ENCODE peak calls at places on chromosomes 5 and 9, in four cellular contexts. C is AG08396, A is T1000, L is COR-L47. N is an unnamed sample.

GRCh38 chr5:159514229-159514822 is 184.0 kb upstream of the IL12B start:
- DNase-seq in C (no peak), L (no peak), A (no peak), N (no peak)

GRCh38 chr5:131735393-131735792 is 61.4 kb downstream of the FNIP1 start:
- DNase-seq in C (no peak), L (no peak), A (no peak), N (no peak)

GRCh38 chr5:103119067-103119764 is 722 bp downstream of the GIN1 start:
- DNase-seq in C (no peak), A (no peak), L (no peak), N (no peak)

GRCh38 chr9:89594811-89595550 is 9.8 kb upstream of the GADD45G start:
- DNase-seq in A (no peak), L (no peak), C (no peak), N (no peak)

GRCh38 chr5:158154226-158155005 is 295.5 kb upstream of the CLINT1 start:
- DNase-seq in L (no peak), A (peak; percentile 15), C (peak; percentile 21), N (no peak)

GRCh38 chr9:124694394-124695279 is 76.5 kb downstream of the NR6A1 start:
- DNase-seq in C (no peak), L (no peak), A (no peak), N (peak; percentile 33)

GRCh38 chr5:137201876-137202275 is 297.2 kb downstream of the SPOCK1 start:
- DNase-seq in A (peak; percentile 22), L (no peak), C (peak; percentile 17), N (no peak)

GRCh38 chr5:84437673-84438315 is 53.1 kb upstream of the EDIL3 start:
- DNase-seq in A (peak; percentile 1), L (no peak), C (peak; percentile 7), N (peak; percentile 64)

GRCh38 chr5:74763504-74763903 is 3.4 kb downstream of the GFM2 start:
- DNase-seq in L (no peak), A (no peak), C (no peak), N (no peak)

GRCh38 chr9:21764736-21765245 is 37.6 kb upstream of the MTAP start:
- DNase-seq in L (no peak), A (no peak), C (no peak), N (no peak)

GRCh38 chr9:130193119-130193518 is 20.9 kb downstream of the NCS1 start:
- DNase-seq in C (no peak), L (no peak), A (no peak), N (no peak)

GRCh38 chr5:115640274-115640673 is 14.4 kb upstream of the TMED7 start:
- DNase-seq in C (no peak), A (no peak), L (no peak), N (no peak)

GRCh38 chr9:137461663-137462395 is 2.7 kb upstream of the NSMF start:
- DNase-seq in A (no peak), C (peak; percentile 83), L (no peak), N (no peak)

GRCh38 chr9:78064075-78064474 is 32.5 kb upstream of the GNAQ start:
- DNase-seq in C (no peak), L (no peak), A (no peak), N (no peak)

N was measured in HS-27A.